ENCODE peak calls at places on chromosome 16, in four cellular contexts. V, N, B and U are unnamed samples.

GRCh38 chr16:2513405-2514332 is at the start of gene ATP6V0C:
- DNase-seq in V (peak; percentile 92), N (peak; percentile 93), B (peak; percentile 93), U (peak; percentile 86)

GRCh38 chr16:46857261-46857962 is 26.4 kb upstream of the C16orf87 start:
- DNase-seq in V (no peak), N (no peak), B (peak; percentile 66), U (peak; percentile 16)

GRCh38 chr16:74868501-74868900 is 93.9 kb upstream of the FA2H start:
- DNase-seq in V (no peak), N (peak; percentile 31), B (no peak), U (peak; percentile 13)

GRCh38 chr16:721765-722481 is 977 bp downstream of the ANTKMT start:
- DNase-seq in V (no peak), N (no peak), B (no peak), U (no peak)

GRCh38 chr16:88462396-88462795 is 9.3 kb downstream of the ZFPM1 start:
- DNase-seq in V (no peak), N (no peak), B (no peak), U (no peak)

GRCh38 chr16:56203052-56203451 is 11.8 kb downstream of the GNAO1 start:
- DNase-seq in V (no peak), N (no peak), B (peak; percentile 53), U (peak; percentile 36)

GRCh38 chr16:23013484-23013883 is 135.8 kb downstream of the USP31 start:
- DNase-seq in V (no peak), N (no peak), B (no peak), U (peak; percentile 14)

GRCh38 chr16:29141586-29142324 is 156.9 kb downstream of the LAT start:
- DNase-seq in V (no peak), N (no peak), B (no peak), U (no peak)

GRCh38 chr16:24863582-24864437 is 18.0 kb downstream of the SLC5A11 start:
- DNase-seq in V (no peak), N (no peak), B (no peak), U (no peak)

GRCh38 chr16:64184156-64184555 is 937.7 kb downstream of the CDH11 start:
- DNase-seq in V (no peak), N (no peak), B (no peak), U (no peak)

GRCh38 chr16:11254913-11255736 is 879 bp downstream of the SOCS1 start:
- DNase-seq in V (no peak), N (peak; percentile 42), B (no peak), U (no peak)

GRCh38 chr16:84925773-84926372 is 85.5 kb downstream of the ZDHHC7 start:
- DNase-seq in V (no peak), N (no peak), B (no peak), U (no peak)

GRCh38 chr16:84963046-84963445 is 48.3 kb downstream of the ZDHHC7 start:
- DNase-seq in V (no peak), N (no peak), B (no peak), U (no peak)

GRCh38 chr16:11322823-11323222 is 22.4 kb upstream of the RMI2 start:
- DNase-seq in V (no peak), N (no peak), B (no peak), U (no peak)

GRCh38 chr16:322476-323143 is 29.9 kb downstream of the AXIN1 start:
- DNase-seq in V (no peak), N (no peak), B (no peak), U (no peak)

GRCh38 chr16:85494315-85494714 is 118.8 kb upstream of the GSE1 start:
- DNase-seq in V (no peak), N (no peak), B (no peak), U (no peak)

GRCh38 chr16:27572711-27573110 is 22.8 kb downstream of the KATNIP start:
- DNase-seq in V (no peak), N (no peak), B (no peak), U (no peak)

GRCh38 chr16:3950343-3951193 is 70.1 kb upstream of the CREBBP start:
- DNase-seq in V (peak; percentile 58), N (no peak), B (no peak), U (peak; percentile 86)

GRCh38 chr16:85537795-85538401 is 75.2 kb upstream of the GSE1 start:
- DNase-seq in V (no peak), N (no peak), B (no peak), U (no peak)

GRCh38 chr16:72467157-72467759 is 295.3 kb upstream of the PMFBP1 start:
- DNase-seq in V (peak; percentile 34), N (peak; percentile 11), B (peak; percentile 31), U (peak; percentile 24)

GRCh38 chr16:1596516-1596915 is 15.4 kb downstream of the IFT140 start:
- DNase-seq in V (no peak), N (no peak), B (no peak), U (no peak)

GRCh38 chr16:70659546-70659945 is 13.2 kb downstream of the IL34 start:
- DNase-seq in V (no peak), N (no peak), B (no peak), U (no peak)

GRCh38 chr16:5188318-5189025 is 90.9 kb upstream of the EEF2KMT start:
- DNase-seq in V (no peak), N (no peak), B (no peak), U (no peak)

GRCh38 chr16:66656547-66656946 is 40.0 kb downstream of the CMTM4 start:
- DNase-seq in V (no peak), N (no peak), B (no peak), U (no peak)

GRCh38 chr16:57988929-57989328 is 11.5 kb downstream of the ZNF319 start:
- DNase-seq in V (peak; percentile 21), N (no peak), B (no peak), U (no peak)

GRCh38 chr16:81405702-81406113 is 38.9 kb upstream of the CMIP start:
- DNase-seq in V (peak; percentile 93), N (no peak), B (peak; percentile 53), U (peak; percentile 76)

GRCh38 chr16:56282455-56282854 is 91.2 kb downstream of the GNAO1 start:
- DNase-seq in V (no peak), N (no peak), B (no peak), U (no peak)

GRCh38 chr16:31085873-31086628 is 2.7 kb downstream of the PRSS53 start:
- DNase-seq in V (no peak), N (no peak), B (no peak), U (no peak)

GRCh38 chr16:68081796-68082567 is 3.2 kb upstream of the NFATC3 start:
- DNase-seq in V (no peak), N (no peak), B (no peak), U (no peak)

GRCh38 chr16:2512920-2513404 is 790 bp upstream of the ATP6V0C start:
- DNase-seq in V (no peak), N (no peak), B (no peak), U (no peak)

GRCh38 chr16:85428168-85428898 is 184.8 kb upstream of the GSE1 start:
- DNase-seq in V (peak; percentile 49), N (no peak), B (peak; percentile 50), U (peak; percentile 20)

GRCh38 chr16:67652578-67653130 is 7.4 kb downstream of the ACD start:
- DNase-seq in V (peak; percentile 58), N (peak; percentile 63), B (peak; percentile 81), U (peak; percentile 46)

GRCh38 chr16:20918486-20919239 is 18.1 kb downstream of the LYRM1 start:
- DNase-seq in V (no peak), N (no peak), B (no peak), U (peak; percentile 9)